ENCODE peak calls at places on chromosomes 6 and 20, in four cellular contexts. One of them, this sample, is unnamed.

GRCh38 chr6:53795702-53796450 is 1.1 kb downstream of the LRRC1 start:
- DNase-seq in SK-N-SH: peak
- DNase-seq in upper lobe of left lung: peak
- DNase-seq in breast epithelium: no peak
- DNase-seq in this sample: peak

GRCh38 chr6:132132420-132132819 is 181.2 kb upstream of the CCN2 start:
- DNase-seq in SK-N-SH: no peak
- DNase-seq in upper lobe of left lung: no peak
- DNase-seq in breast epithelium: no peak
- DNase-seq in this sample: no peak

GRCh38 chr20:4112490-4113420 is 97.4 kb upstream of the RNF24 start:
- DNase-seq in SK-N-SH: peak
- DNase-seq in upper lobe of left lung: no peak
- DNase-seq in breast epithelium: peak
- DNase-seq in this sample: peak

GRCh38 chr20:6599876-6600275 is 167.6 kb upstream of the BMP2 start:
- DNase-seq in SK-N-SH: no peak
- DNase-seq in upper lobe of left lung: no peak
- DNase-seq in breast epithelium: no peak
- DNase-seq in this sample: no peak

GRCh38 chr6:56730663-56731529 is 88.2 kb upstream of the DST start:
- DNase-seq in SK-N-SH: no peak
- DNase-seq in upper lobe of left lung: no peak
- DNase-seq in breast epithelium: no peak
- DNase-seq in this sample: no peak

GRCh38 chr6:77926198-77926752 is 273.4 kb downstream of the MEI4 start:
- DNase-seq in SK-N-SH: no peak
- DNase-seq in upper lobe of left lung: no peak
- DNase-seq in breast epithelium: no peak
- DNase-seq in this sample: no peak

GRCh38 chr6:140806431-140806830 is 1326.3 kb upstream of the GJE1 start:
- DNase-seq in SK-N-SH: no peak
- DNase-seq in upper lobe of left lung: no peak
- DNase-seq in breast epithelium: no peak
- DNase-seq in this sample: no peak

GRCh38 chr6:12129523-12129922 is 117.4 kb downstream of the HIVEP1 start:
- DNase-seq in SK-N-SH: no peak
- DNase-seq in upper lobe of left lung: no peak
- DNase-seq in breast epithelium: no peak
- DNase-seq in this sample: no peak

GRCh38 chr6:11212625-11213024 is 19.8 kb downstream of the NEDD9 start:
- DNase-seq in SK-N-SH: no peak
- DNase-seq in upper lobe of left lung: no peak
- DNase-seq in breast epithelium: peak
- DNase-seq in this sample: no peak

GRCh38 chr6:161318456-161318855 is 44.6 kb upstream of the AGPAT4 start:
- DNase-seq in SK-N-SH: no peak
- DNase-seq in upper lobe of left lung: no peak
- DNase-seq in breast epithelium: peak
- DNase-seq in this sample: no peak

GRCh38 chr6:12371641-12372146 is 81.5 kb downstream of the EDN1 start:
- DNase-seq in SK-N-SH: no peak
- DNase-seq in upper lobe of left lung: no peak
- DNase-seq in breast epithelium: no peak
- DNase-seq in this sample: no peak

GRCh38 chr20:24603454-24603853 is 134.0 kb downstream of the SYNDIG1 start:
- DNase-seq in SK-N-SH: no peak
- DNase-seq in upper lobe of left lung: no peak
- DNase-seq in breast epithelium: no peak
- DNase-seq in this sample: no peak

GRCh38 chr6:10719386-10720228 is 3.3 kb upstream of the TMEM14C start:
- DNase-seq in SK-N-SH: peak
- DNase-seq in upper lobe of left lung: no peak
- DNase-seq in breast epithelium: no peak
- DNase-seq in this sample: no peak

GRCh38 chr6:46932526-46932925 is 10.8 kb upstream of the ADGRF5 start:
- DNase-seq in SK-N-SH: no peak
- DNase-seq in upper lobe of left lung: no peak
- DNase-seq in breast epithelium: no peak
- DNase-seq in this sample: no peak

GRCh38 chr20:45470262-45470931 is 844 bp downstream of the WFDC2 start:
- DNase-seq in SK-N-SH: peak
- DNase-seq in upper lobe of left lung: peak
- DNase-seq in breast epithelium: peak
- DNase-seq in this sample: peak

GRCh38 chr6:39847216-39847615 is 55.0 kb downstream of the DAAM2 start:
- DNase-seq in SK-N-SH: no peak
- DNase-seq in upper lobe of left lung: no peak
- DNase-seq in breast epithelium: no peak
- DNase-seq in this sample: no peak

GRCh38 chr6:95280690-95281273 is 296.6 kb upstream of the MANEA start:
- DNase-seq in SK-N-SH: peak
- DNase-seq in upper lobe of left lung: no peak
- DNase-seq in breast epithelium: no peak
- DNase-seq in this sample: no peak

GRCh38 chr6:87430499-87430898 is 22.7 kb downstream of the CFAP206 start:
- DNase-seq in SK-N-SH: no peak
- DNase-seq in upper lobe of left lung: no peak
- DNase-seq in breast epithelium: no peak
- DNase-seq in this sample: no peak

GRCh38 chr20:3647418-3647817 is 15.8 kb downstream of the GFRA4 start:
- DNase-seq in SK-N-SH: no peak
- DNase-seq in upper lobe of left lung: no peak
- DNase-seq in breast epithelium: no peak
- DNase-seq in this sample: no peak

GRCh38 chr20:55333798-55334197 is 671.5 kb downstream of the CBLN4 start:
- DNase-seq in SK-N-SH: no peak
- DNase-seq in upper lobe of left lung: no peak
- DNase-seq in breast epithelium: no peak
- DNase-seq in this sample: no peak

GRCh38 chr20:7841967-7842301 is 98.3 kb downstream of the HAO1 start:
- DNase-seq in SK-N-SH: no peak
- DNase-seq in upper lobe of left lung: no peak
- DNase-seq in breast epithelium: no peak
- DNase-seq in this sample: no peak

GRCh38 chr20:43955244-43956191 is 40.9 kb downstream of the TOX2 start:
- DNase-seq in SK-N-SH: no peak
- DNase-seq in upper lobe of left lung: no peak
- DNase-seq in breast epithelium: no peak
- DNase-seq in this sample: no peak

GRCh38 chr20:47350181-47350550 is 6.3 kb downstream of the ZMYND8 start:
- DNase-seq in SK-N-SH: no peak
- DNase-seq in upper lobe of left lung: no peak
- DNase-seq in breast epithelium: no peak
- DNase-seq in this sample: no peak

GRCh38 chr20:58978351-58979190 is 2.5 kb upstream of the NELFCD start:
- DNase-seq in SK-N-SH: no peak
- DNase-seq in upper lobe of left lung: no peak
- DNase-seq in breast epithelium: no peak
- DNase-seq in this sample: no peak

GRCh38 chr6:169324661-169325459 is 71.2 kb upstream of the THBS2 start:
- DNase-seq in SK-N-SH: no peak
- DNase-seq in upper lobe of left lung: no peak
- DNase-seq in breast epithelium: no peak
- DNase-seq in this sample: no peak

GRCh38 chr6:106134906-106135634 is 48.9 kb downstream of the PRDM1 start:
- DNase-seq in SK-N-SH: no peak
- DNase-seq in upper lobe of left lung: no peak
- DNase-seq in breast epithelium: no peak
- DNase-seq in this sample: no peak

GRCh38 chr6:35833534-35833933 is 28.4 kb downstream of the LHFPL5 start:
- DNase-seq in SK-N-SH: no peak
- DNase-seq in upper lobe of left lung: no peak
- DNase-seq in breast epithelium: no peak
- DNase-seq in this sample: no peak

GRCh38 chr6:27407153-27407814 is 18.7 kb downstream of the ZNF391 start:
- DNase-seq in SK-N-SH: no peak
- DNase-seq in upper lobe of left lung: no peak
- DNase-seq in breast epithelium: no peak
- DNase-seq in this sample: no peak

GRCh38 chr6:49915035-49915434 is 48.7 kb upstream of the CRISP1 start:
- DNase-seq in SK-N-SH: peak
- DNase-seq in upper lobe of left lung: no peak
- DNase-seq in breast epithelium: no peak
- DNase-seq in this sample: peak

GRCh38 chr6:85429346-85429745 is 20.5 kb upstream of the NT5E start:
- DNase-seq in SK-N-SH: no peak
- DNase-seq in upper lobe of left lung: no peak
- DNase-seq in breast epithelium: no peak
- DNase-seq in this sample: no peak

GRCh38 chr6:46323312-46323965 is 152.7 kb upstream of the ENPP5 start:
- DNase-seq in SK-N-SH: no peak
- DNase-seq in upper lobe of left lung: no peak
- DNase-seq in breast epithelium: no peak
- DNase-seq in this sample: no peak

GRCh38 chr6:33428219-33428890 is 8.5 kb downstream of the SYNGAP1 start:
- DNase-seq in SK-N-SH: peak
- DNase-seq in upper lobe of left lung: no peak
- DNase-seq in breast epithelium: no peak
- DNase-seq in this sample: no peak

GRCh38 chr6:104540743-104541142 is 319.0 kb downstream of the HACE1 start:
- DNase-seq in SK-N-SH: no peak
- DNase-seq in upper lobe of left lung: no peak
- DNase-seq in breast epithelium: no peak
- DNase-seq in this sample: no peak

DNA sequence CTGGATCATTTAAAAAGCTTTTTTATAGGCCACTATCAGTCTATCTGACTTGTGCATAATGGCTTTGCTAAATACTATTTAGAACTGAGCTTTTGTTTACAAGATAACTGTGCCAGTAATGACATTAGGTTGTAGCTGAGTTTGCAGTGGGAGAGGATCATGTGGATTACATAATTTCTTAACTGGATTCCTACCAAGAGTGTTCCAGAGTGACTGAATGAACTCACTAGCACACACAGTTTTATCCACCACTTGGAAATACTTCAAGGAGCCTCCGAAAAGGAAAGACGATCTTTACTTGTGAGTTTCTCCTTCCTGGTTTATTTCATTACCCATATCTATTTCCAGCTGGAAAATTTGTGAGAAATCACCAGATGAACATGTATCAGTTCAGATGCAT is 10.9 kb upstream of the SYNE1 start:
- DNase-seq in SK-N-SH: no peak
- DNase-seq in upper lobe of left lung: no peak
- DNase-seq in breast epithelium: no peak
- DNase-seq in this sample: no peak
- TF ChIP-seq POLR2AphosphoS5 in SK-N-SH: no peak
- TF ChIP-seq POLR2AphosphoS5 in upper lobe of left lung: no peak
- TF ChIP-seq POLR2AphosphoS5 in breast epithelium: no peak
- TF ChIP-seq POLR2AphosphoS5 in this sample: peak

DNA sequence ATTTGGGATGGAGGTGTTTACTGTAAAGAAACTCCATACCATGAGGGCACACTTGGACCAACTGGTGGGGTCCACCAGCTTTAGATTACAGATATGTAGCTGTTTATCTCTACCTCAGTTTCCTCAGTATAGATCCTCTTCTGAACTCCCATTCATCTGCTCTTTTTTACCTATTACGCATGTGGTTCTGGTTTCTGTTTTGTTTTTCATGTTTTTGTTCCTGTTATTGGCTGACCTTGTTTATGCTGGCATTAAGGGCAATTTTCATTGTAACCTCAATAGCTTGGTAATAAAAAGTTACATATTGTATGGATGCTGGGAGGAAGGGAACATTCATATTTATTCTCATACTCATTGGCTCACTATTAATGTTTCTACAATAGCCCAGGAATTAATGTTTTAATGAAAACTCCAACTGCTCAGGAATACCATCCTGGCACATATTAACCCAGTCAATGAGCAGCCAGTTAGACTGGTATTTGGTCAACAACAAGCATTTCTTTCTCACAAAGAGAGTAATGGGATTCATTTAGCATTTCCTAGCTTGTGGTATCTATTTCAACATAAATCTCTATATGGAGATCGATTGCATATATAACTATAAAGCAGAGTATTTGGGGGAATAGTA is 83.8 kb upstream of the FAM184A start:
- DNase-seq in SK-N-SH: no peak
- DNase-seq in upper lobe of left lung: no peak
- DNase-seq in breast epithelium: no peak
- DNase-seq in this sample: no peak
- TF ChIP-seq POLR2AphosphoS5 in SK-N-SH: no peak
- TF ChIP-seq POLR2AphosphoS5 in upper lobe of left lung: no peak
- TF ChIP-seq POLR2AphosphoS5 in breast epithelium: no peak
- TF ChIP-seq POLR2AphosphoS5 in this sample: no peak

DNA sequence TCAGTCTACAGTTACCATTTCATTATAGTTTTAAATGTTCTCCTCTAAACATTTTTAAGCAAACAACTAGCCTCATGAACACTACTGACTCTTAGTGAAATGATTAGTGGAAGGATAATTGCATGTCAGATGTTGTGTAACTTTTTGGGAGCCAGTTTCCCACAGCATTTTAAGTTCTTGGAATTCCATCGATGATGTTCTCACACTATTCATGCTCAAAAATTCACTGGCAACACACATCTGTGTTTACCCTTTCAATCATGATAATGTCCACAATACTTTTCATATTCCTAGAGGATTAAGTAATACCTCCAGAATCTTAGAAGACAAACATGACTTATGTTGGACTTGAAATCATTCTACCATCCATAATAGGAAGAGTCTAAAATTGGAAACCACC is 678.1 kb upstream of the ID4 start:
- DNase-seq in SK-N-SH: no peak
- DNase-seq in upper lobe of left lung: no peak
- DNase-seq in breast epithelium: no peak
- DNase-seq in this sample: no peak
- TF ChIP-seq POLR2AphosphoS5 in SK-N-SH: no peak
- TF ChIP-seq POLR2AphosphoS5 in upper lobe of left lung: no peak
- TF ChIP-seq POLR2AphosphoS5 in breast epithelium: no peak
- TF ChIP-seq POLR2AphosphoS5 in this sample: no peak

DNA sequence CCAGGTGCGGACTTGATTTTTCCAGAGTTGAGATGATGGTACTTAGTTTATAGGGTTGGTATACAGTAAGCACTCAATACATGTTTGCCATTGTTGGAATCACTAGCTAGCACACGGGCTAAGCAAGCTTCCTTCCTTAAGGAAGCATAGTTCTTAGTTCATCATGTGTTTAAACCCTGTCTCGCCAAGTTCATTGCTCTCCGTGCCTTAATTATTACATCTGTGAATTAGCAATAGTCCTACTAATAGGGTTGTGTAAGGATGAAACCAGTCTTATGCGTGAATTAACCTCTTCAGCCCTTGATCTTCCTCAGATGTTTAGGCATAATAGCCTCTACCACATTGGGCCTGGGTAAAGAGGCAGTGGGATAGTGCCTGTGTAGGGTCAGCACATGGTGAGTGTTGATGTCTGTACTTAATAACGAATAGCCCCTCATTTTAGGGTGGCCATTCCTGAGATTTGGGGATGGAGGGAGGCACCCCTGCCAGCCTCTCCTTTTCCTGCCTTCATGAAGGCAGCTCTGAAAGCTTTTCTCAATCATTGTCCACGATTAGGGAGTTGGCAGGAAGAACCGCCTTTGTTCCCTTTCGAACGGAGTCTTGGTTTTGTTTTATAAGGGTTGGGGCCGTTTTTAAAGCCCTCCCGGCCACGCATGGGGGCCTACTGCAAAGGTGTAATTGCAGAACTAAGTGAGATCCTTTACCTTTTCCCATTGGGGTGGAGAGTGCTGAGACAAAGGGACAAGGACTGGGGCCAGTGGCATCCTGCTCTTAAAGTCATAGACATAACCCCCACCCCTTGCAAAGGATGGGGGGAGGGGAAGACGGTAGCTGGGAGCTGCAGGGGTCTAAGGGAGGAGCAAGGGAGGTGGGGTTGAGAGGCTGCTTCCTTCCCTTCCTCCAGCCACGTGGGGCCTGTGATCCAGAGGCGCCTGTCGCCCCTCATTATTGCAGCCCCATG is 2.1 kb downstream of the DNMT3B start:
- DNase-seq in SK-N-SH: no peak
- DNase-seq in upper lobe of left lung: no peak
- DNase-seq in breast epithelium: no peak
- DNase-seq in this sample: no peak
- TF ChIP-seq POLR2AphosphoS5 in SK-N-SH: no peak
- TF ChIP-seq POLR2AphosphoS5 in upper lobe of left lung: no peak
- TF ChIP-seq POLR2AphosphoS5 in breast epithelium: no peak
- TF ChIP-seq POLR2AphosphoS5 in this sample: no peak